ENCODE peak calls at places on chromosomes 5 and 9, in eight cellular contexts. X is HepG2; M is cardiac muscle cell; F is HCT116; B is GM23248; I is heart right ventricle; V is effector memory CD4-positive, alpha-beta T cell; A is A549. O is an unnamed sample. For H3K4me1, the result is how much of the 10 kb centered on the place peaks cover.

GRCh38 chr5:82319977-82320376 is 41.8 kb upstream of the RPS23 start:
- DNase-seq in X (no peak), M (no peak), F (no peak), B (no peak), I (no peak), V (no peak), A (no peak), O (no peak)

GRCh38 chr9:127664678-127665507 is 41.9 kb upstream of the CFAP157 start:
- DNase-seq in X (peak), M (no peak), F (no peak), B (peak), I (no peak), V (no peak), A (no peak), O (no peak)

GRCh38 chr9:15416880-15417279 is 5.8 kb upstream of the SNAPC3 start:
- DNase-seq in X (peak), M (peak), F (no peak), B (peak), I (no peak), V (no peak), A (peak), O (no peak)

GRCh38 chr9:105554042-105554441 is 3.9 kb upstream of the FKTN start:
- DNase-seq in X (no peak), M (no peak), F (no peak), B (no peak), I (no peak), V (no peak), A (peak), O (no peak)

GRCh38 chr5:8750100-8750499 is 795.8 kb downstream of the SEMA5A start:
- DNase-seq in X (no peak), M (no peak), F (no peak), B (no peak), I (no peak), V (no peak), A (no peak), O (no peak)

GRCh38 chr9:125233678-125234077 is 7.5 kb downstream of the HSPA5 start:
- DNase-seq in X (no peak), M (no peak), F (no peak), B (peak), I (no peak), V (no peak), A (peak), O (no peak)

GRCh38 chr9:114909657-114910056 is 20.7 kb downstream of the TNFSF8 start:
- DNase-seq in X (no peak), M (no peak), F (no peak), B (no peak), I (no peak), V (no peak), A (no peak), O (no peak)

GRCh38 chr5:168808217-168808616 is 229.0 kb upstream of the PANK3 start:
- DNase-seq in X (no peak), M (no peak), F (no peak), B (no peak), I (no peak), V (no peak), A (no peak), O (no peak)

GRCh38 chr9:70006299-70006698 is 37.3 kb upstream of the MAMDC2 start:
- DNase-seq in X (no peak), M (no peak), F (no peak), B (peak), I (no peak), V (no peak), A (no peak), O (no peak)

GRCh38 chr5:122076669-122077450 is 1.2 kb downstream of the LOX start:
- DNase-seq in X (peak), M (peak), F (no peak), B (peak), I (peak), V (no peak), A (peak), O (peak)

GRCh38 chr5:17190242-17190778 is 27.1 kb upstream of the BASP1 start:
- DNase-seq in X (peak), M (peak), F (peak), B (peak), I (no peak), V (no peak), A (peak), O (no peak)

GRCh38 chr5:146401021-146401420 is 46.1 kb upstream of the TCERG1 start:
- DNase-seq in X (no peak), M (no peak), F (no peak), B (no peak), I (no peak), V (no peak), A (no peak), O (no peak)

GRCh38 chr9:16521868-16522381 is 348.5 kb downstream of the BNC2 start:
- DNase-seq in X (no peak), M (no peak), F (no peak), B (peak), I (no peak), V (no peak), A (no peak), O (peak)

GRCh38 chr9:5908918-5909317 is 18.2 kb downstream of the MLANA start:
- DNase-seq in X (no peak), M (no peak), F (no peak), B (no peak), I (no peak), V (no peak), A (no peak), O (no peak)

GRCh38 chr9:35517552-35518211 is 27.8 kb downstream of the RUSC2 start:
- DNase-seq in X (no peak), M (no peak), F (no peak), B (no peak), I (no peak), V (no peak), A (no peak), O (no peak)

GRCh38 chr9:76394896-76395244 is 644 bp upstream of the RFK start:
- DNase-seq in X (peak), M (peak), F (peak), B (no peak), I (peak), V (peak), A (peak), O (peak)

GRCh38 chr9:21964925-21965385 is 29.2 kb downstream of the CDKN2A start:
- DNase-seq in X (no peak), M (no peak), F (no peak), B (peak), I (no peak), V (peak), A (no peak), O (peak)

GRCh38 chr5:143349127-143349526 is 54.4 kb downstream of the NR3C1 start:
- DNase-seq in X (no peak), M (no peak), F (no peak), B (peak), I (no peak), V (no peak), A (no peak), O (no peak)

GRCh38 chr5:164518741-164519080 is 1013.3 kb downstream of the MAT2B start:
- DNase-seq in X (no peak), M (peak), F (no peak), B (no peak), I (no peak), V (no peak), A (no peak), O (no peak)

GRCh38 chr5:90092734-90093133 is 316.8 kb downstream of the CETN3 start:
- DNase-seq in X (no peak), M (no peak), F (no peak), B (no peak), I (no peak), V (no peak), A (no peak), O (no peak)

GRCh38 chr9:83432104-83432627 is 106.0 kb downstream of the FRMD3 start:
- DNase-seq in X (peak), M (no peak), F (no peak), B (peak), I (peak), V (no peak), A (peak), O (peak)

GRCh38 chr5:7869474-7870136 is 657 bp downstream of the MTRR start:
- DNase-seq in X (no peak), M (peak), F (no peak), B (peak), I (peak), V (no peak), A (no peak), O (no peak)

GRCh38 chr5:78671609-78672008 is 23.0 kb upstream of the LHFPL2 start:
- DNase-seq in X (peak), M (no peak), F (no peak), B (no peak), I (no peak), V (no peak), A (peak), O (no peak)

GRCh38 chr5:88883059-88883565 is at the start of gene MEF2C:
- DNase-seq in X (no peak), M (peak), F (peak), B (peak), I (peak), V (no peak), A (peak), O (peak)

GRCh38 chr5:112634796-112635195 is 102.9 kb upstream of the APC start:
- DNase-seq in X (no peak), M (no peak), F (no peak), B (no peak), I (no peak), V (no peak), A (no peak), O (no peak)

GRCh38 chr5:126809932-126810331 is 33.0 kb downstream of the LMNB1 start:
- DNase-seq in X (no peak), M (no peak), F (no peak), B (no peak), I (no peak), V (no peak), A (no peak), O (no peak)

GRCh38 chr9:124855944-124856773 is 2.9 kb downstream of the WDR38 start:
- DNase-seq in X (peak), M (peak), F (peak), B (peak), I (no peak), V (no peak), A (peak), O (no peak)

GRCh38 chr9:115198018-115198417 is 80.1 kb upstream of the TNC start:
- DNase-seq in X (no peak), M (no peak), F (no peak), B (peak), I (peak), V (no peak), A (no peak), O (peak)

GRCh38 chr9:98149422-98149821 is 30.4 kb upstream of the TRIM14 start:
- DNase-seq in X (no peak), M (no peak), F (no peak), B (no peak), I (no peak), V (no peak), A (no peak), O (no peak)

GRCh38 chr9:23537192-23538059 is 288.6 kb downstream of the ELAVL2 start:
- DNase-seq in X (peak), M (no peak), F (no peak), B (no peak), I (no peak), V (no peak), A (no peak), O (no peak)

GRCh38 chr5:65100846-65101678 is 332.3 kb downstream of the CWC27 start:
- DNase-seq in X (peak), M (peak), F (peak), B (peak), I (peak), V (no peak), A (peak), O (peak)

GRCh38 chr9:99239341-99240055 is 17.4 kb downstream of the SEC61B start:
- DNase-seq in X (no peak), M (no peak), F (no peak), B (peak), I (no peak), V (no peak), A (no peak), O (no peak)
- H3K4me1 ChIP-seq in X (under half), M (under half), F (under half), B (under half), I (under half), V (under half), A (under half), O (under half)

GRCh38 chr5:176547811-176548210 is 1.3 kb upstream of the CDHR2 start:
- DNase-seq in X (peak), M (no peak), F (no peak), B (peak), I (no peak), V (no peak), A (peak), O (no peak)
- H3K27ac ChIP-seq in X (peak), M (no peak), F (no peak), B (no peak), I (no peak), V (peak), A (no peak), O (no peak)

GRCh38 chr5:42990892-42991291 is 49.2 kb downstream of the ANXA2R start:
- DNase-seq in X (no peak), M (no peak), F (no peak), B (no peak), I (no peak), V (no peak), A (no peak), O (no peak)
- H3K4me3 ChIP-seq in X (no peak), M (no peak), F (no peak), B (no peak), I (peak), V (peak), A (no peak), O (no peak)

GRCh38 chr5:59130441-59130840 is 547.6 kb downstream of the RAB3C start:
- DNase-seq in X (no peak), M (no peak), F (no peak), B (peak), I (no peak), V (no peak), A (peak), O (no peak)

GRCh38 chr5:59132131-59132530 is 549.3 kb downstream of the RAB3C start:
- DNase-seq in X (no peak), M (no peak), F (no peak), B (no peak), I (no peak), V (no peak), A (no peak), O (no peak)

GRCh38 chr5:59125961-59126360 is 543.1 kb downstream of the RAB3C start:
- DNase-seq in X (no peak), M (no peak), F (no peak), B (peak), I (no peak), V (no peak), A (no peak), O (no peak)

GRCh38 chr5:59126665-59127354 is 543.9 kb downstream of the RAB3C start:
- DNase-seq in X (no peak), M (no peak), F (no peak), B (peak), I (no peak), V (no peak), A (peak), O (no peak)

GRCh38 chr5:59128646-59129290 is 545.9 kb downstream of the RAB3C start:
- DNase-seq in X (no peak), M (no peak), F (no peak), B (no peak), I (no peak), V (no peak), A (peak), O (no peak)
- H3K4me1 ChIP-seq in X (under half), M (half or more), F (under half), B (under half), I (under half), V (under half), A (half or more), O (under half)

GRCh38 chr9:136441681-136442245 is 2.1 kb upstream of the INPP5E start:
- DNase-seq in X (peak), M (no peak), F (no peak), B (no peak), I (no peak), V (no peak), A (no peak), O (no peak)
- H3K27ac ChIP-seq in X (peak), M (no peak), F (no peak), B (no peak), I (no peak), V (no peak), A (no peak), O (no peak)

DNA sequence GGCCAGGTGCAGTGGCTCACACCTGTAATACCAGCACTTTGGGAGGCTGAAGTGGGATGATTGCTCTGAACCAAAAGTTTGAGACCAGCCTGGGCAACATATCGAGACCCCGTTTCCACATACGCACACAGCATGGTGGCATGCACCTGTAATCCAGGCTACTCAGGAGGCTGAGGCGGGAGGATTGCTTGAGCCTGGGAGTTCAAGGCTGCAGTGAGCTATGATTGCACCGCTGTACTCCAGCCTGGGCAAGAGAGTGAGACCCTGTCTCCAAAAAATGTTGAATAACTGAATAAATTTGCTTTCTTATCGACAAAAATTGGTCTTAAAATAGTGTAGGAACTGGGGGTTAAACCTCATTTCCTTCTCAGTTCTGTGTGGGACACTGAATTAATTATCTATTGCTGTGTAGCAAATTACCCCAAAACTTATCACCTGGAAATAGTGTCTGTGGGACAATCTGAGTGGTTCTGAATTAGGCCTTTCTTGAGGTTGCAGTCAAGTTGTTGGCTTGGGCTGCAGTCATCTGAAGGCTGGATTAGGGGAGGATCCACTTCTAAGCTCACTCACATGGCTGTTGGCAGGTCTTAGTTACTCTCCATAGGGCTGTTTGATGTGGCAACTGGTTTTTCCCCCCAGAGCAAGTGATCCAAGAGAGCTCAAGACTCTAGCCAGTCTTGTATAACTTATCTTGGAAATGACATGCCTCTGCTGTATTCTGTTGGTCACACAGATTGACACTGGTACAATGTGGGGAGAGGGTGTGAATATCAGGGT is 2.0 kb downstream of the SNX30 start:
- DNase-seq in X (no peak), M (no peak), F (no peak), B (peak), I (no peak), V (no peak), A (no peak), O (no peak)
- H3K4me3 ChIP-seq in X (no peak), M (no peak), F (peak), B (peak), I (no peak), V (no peak), A (no peak), O (no peak)